ENCODE peak calls at places on chromosomes 3 and 15, in four cellular contexts. X, D, Q and N are unnamed samples.

GRCh38 chr3:136283627-136284026 is 33.5 kb downstream of the PCCB start:
- DNase-seq in Q (no peak), D (no peak), X (no peak), N (no peak)

GRCh38 chr3:32297366-32297765 is 58.9 kb downstream of the CMTM8 start:
- DNase-seq in Q (no peak), X (no peak), D (no peak), N (no peak)

GRCh38 chr3:179949869-179950268 is 86.9 kb downstream of the PEX5L start:
- DNase-seq in X (no peak), D (no peak), Q (no peak), N (no peak)

GRCh38 chr15:99511865-99512632 is 53.7 kb upstream of the MEF2A start:
- DNase-seq in Q (no peak), D (no peak), X (no peak), N (no peak)

GRCh38 chr15:32723171-32723948 is 5.6 kb downstream of the GREM1 start:
- DNase-seq in Q (no peak), X (no peak), D (no peak), N (no peak)

GRCh38 chr15:41928100-41928499 is 34.2 kb upstream of the SPTBN5 start:
- DNase-seq in Q (no peak), D (no peak), X (peak), N (no peak)

GRCh38 chr15:25527118-25527517 is 88.3 kb upstream of the UBE3A start:
- DNase-seq in Q (no peak), D (no peak), X (no peak), N (no peak)

GRCh38 chr3:127822836-127823589 is 698 bp upstream of the MGLL start:
- DNase-seq in Q (no peak), X (no peak), D (peak), N (no peak)

GRCh38 chr3:111864821-111865656 is 6.0 kb downstream of the PHLDB2 start:
- DNase-seq in X (peak), D (no peak), Q (no peak), N (no peak)

GRCh38 chr15:38252481-38253311 is at the start of gene SPRED1:
- DNase-seq in D (peak), X (peak), Q (no peak), N (no peak)

GRCh38 chr15:22251422-22251821 is 171.1 kb downstream of the OR4M2 start:
- DNase-seq in Q (no peak), D (no peak), X (no peak), N (no peak)

GRCh38 chr15:99403597-99403996 is 152.3 kb downstream of the LRRC28 start:
- DNase-seq in X (no peak), Q (no peak), D (no peak), N (no peak)

GRCh38 chr3:137787520-137787919 is 23.4 kb downstream of the SOX14 start:
- DNase-seq in D (no peak), X (no peak), Q (no peak), N (no peak)

GRCh38 chr3:41111011-41111410 is 88.3 kb upstream of the CTNNB1 start:
- DNase-seq in Q (no peak), X (peak), D (no peak), N (no peak)

GRCh38 chr15:51318382-51319150 is 19.8 kb downstream of the CYP19A1 start:
- DNase-seq in X (peak), D (no peak), Q (no peak), N (no peak)

GRCh38 chr3:187044206-187044605 is 95.1 kb downstream of the RPL39L start:
- DNase-seq in X (no peak), D (no peak), Q (no peak), N (no peak)

GRCh38 chr15:39411102-39411989 is 169.5 kb upstream of the THBS1 start:
- DNase-seq in D (no peak), Q (no peak), X (no peak), N (no peak)

DNA sequence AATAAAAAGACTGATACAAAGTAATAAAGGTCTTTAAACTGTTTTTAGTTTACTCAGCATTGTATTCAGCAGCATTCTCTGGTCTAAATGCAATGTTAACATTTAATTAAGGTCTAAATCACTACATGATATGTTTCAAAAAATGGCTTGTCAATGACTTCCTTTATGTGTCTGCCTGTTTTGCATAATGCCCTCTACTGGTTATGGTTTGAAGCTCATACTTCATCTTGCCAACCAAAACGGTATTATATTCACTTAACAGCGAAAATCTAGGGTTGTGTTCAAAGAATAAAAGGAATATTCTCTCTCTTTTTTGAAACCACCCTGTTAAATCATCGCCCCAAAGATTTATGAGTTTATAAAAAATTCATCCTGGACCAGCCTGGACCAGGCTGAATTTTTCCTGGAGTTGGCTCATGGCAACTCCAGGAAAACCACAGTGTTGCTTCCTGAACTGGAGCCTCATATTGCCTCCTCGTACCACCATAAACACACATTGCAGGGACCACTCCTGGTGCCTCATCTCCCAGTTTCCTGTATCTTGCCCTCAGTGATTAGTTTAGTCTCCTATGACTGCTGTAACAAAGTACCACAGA is 6.7 kb upstream of the NCEH1 start:
- DNase-seq in D (no peak), Q (no peak), X (peak), N (peak)
- TF ChIP-seq TCF7L2 in D (no peak), Q (no peak), X (no peak), N (no peak)

DNA sequence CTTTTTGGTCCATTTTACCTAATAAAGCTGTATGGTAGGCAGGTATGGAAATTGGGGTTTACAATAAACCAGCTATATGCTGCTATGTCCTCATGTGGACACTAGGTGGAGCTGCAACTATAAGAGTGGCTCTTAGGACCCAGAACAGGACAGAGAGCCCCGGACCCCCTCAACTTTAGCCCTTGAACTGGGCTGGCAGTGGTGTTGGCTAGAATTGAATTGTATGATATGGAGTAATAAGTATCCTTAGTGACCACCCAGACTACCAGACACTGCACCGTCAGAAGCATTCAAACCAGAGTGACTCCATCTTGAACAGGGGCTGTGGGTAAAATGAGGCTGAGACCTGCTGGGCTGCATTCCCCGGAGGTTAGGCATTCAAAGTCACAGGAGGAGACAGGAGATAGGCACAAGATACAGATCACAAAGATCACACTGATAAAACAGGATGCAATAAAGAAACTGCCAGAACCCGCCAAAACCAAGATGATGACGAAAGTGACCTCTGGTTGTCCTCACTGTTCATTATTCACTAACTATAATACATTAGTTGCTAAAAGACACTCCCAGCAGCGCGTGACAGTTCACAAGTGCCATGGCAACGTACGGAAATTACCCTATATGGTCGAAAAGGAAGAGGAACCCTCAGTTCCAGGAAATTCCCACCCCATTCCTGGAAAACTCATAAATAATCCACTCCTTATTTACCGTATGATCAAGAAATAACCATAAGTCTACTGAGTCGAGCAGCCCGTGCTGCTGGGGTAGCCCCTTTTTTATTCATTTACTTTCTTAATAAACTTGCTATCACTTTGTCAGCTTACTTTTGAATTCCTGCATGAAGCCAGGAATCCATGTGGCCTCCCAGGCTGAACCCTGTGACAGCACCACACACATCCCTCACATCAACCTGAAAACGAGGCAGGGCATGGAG is 68.7 kb upstream of the BLM start:
- DNase-seq in D (peak), Q (no peak), X (peak), N (peak)
- TF ChIP-seq TCF7L2 in D (peak), Q (no peak), X (no peak), N (no peak)

DNA sequence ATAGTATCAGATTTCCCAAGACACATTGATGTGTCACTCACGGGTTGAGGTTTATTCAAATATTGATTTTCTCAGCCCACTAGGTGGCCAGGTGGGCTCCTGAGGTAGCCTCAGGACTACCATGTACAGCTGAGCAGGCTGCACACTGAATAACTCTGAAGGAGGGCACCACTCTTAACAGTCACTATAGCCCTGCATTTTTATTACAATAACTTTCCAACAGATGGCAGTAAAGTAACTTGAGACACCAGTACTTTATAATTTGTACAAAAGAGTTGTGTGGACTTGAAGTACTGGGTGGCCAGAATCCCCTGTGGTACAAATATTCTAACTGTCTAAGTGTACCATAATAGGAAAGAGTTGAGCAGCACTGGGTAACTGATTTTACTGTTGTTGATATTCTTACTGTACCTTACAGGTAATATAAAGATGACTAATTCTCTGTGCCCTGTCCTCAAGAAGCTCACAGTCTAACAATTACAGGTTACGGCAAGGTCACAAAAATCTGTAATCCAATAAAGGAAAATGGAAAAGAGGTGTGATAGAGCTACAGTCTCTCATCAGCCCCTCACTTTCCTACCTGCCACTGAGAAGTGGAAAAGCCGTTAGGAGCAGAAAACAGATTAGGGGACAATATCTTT is 76.0 kb downstream of the ETFA start:
- DNase-seq in Q (peak), X (peak), D (peak), N (peak)
- TF ChIP-seq TCF7L2 in Q (no peak), X (no peak), D (no peak), N (no peak)

DNA sequence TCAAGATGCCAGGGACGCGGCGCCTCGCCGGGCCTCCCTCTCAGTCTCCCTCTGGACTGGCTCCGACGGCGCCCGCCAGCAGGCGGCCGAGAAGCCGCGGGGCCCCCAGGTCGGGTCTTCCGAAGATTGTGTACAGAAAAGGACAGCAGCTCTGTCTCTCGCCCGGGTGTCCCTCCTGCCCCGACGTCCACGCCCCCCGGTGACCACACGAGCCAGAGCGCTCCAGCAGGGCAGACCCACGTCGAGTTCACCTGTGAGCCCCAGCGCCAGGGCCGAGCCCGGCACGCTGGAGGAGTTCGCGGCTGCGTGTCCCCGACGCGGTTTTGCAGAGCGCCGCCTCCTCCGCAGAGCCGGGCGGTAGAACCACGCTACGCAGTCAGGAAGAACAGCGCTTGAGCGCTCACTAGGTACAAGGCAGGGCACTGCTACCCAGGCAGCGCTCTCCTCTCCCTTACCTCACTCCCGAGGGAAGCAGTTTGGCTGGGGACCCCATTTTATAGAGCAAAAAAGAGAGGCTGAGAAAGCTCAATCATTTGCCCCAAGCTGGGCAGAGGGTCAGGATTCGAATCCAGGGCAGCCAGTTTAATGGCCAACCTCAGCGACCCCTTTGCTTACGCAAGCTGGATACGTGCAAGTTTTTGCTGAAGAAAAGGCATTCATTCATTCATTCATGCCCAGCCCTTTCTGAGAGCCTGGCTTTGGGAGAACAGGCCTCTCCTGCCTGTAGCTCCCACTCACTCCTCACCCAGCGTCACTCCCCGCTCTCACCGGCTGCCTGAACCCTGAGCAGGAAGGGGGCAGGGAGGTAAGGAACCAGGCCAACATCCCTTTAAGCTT is 3.0 kb upstream of the TLE3 start:
- DNase-seq in Q (no peak), D (peak), X (peak), N (peak)
- TF ChIP-seq TCF7L2 in Q (no peak), D (no peak), X (no peak), N (no peak)

DNA sequence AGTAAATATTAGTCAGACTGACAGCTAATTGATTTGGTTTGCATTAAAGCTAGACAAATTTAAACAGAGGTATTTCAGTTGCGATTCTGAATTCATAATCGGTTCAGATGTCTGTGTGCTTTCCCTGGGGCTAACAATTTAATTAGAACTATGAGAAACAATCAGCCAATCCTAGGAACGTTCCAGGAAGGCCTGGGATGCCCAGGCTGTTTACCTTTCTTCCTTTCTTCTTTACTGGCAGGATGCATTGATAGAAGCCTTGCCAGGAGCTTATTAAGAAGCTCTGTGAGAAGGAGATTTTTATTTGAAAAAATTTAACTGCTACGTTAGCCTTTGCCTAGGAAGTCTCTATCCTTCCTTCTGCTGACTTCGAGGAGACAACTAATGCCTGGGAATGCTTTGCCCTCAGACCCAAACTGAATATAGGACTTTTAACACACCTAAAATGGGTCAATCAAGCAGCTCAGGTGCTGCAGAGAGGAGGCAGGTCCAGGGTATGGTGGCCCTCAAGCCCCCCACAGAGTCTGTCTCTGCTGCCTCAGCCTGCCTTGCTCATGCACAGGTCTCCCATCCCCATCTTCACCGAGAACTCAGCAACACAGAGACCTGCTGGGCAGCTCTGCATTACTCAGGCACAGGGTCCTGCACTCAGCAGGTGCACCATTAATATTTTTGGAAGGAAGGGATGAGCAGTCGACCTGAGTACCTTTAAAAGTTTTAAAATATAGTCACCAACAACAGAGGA is 48.5 kb downstream of the PCSK6 start:
- DNase-seq in Q (no peak), X (no peak), D (no peak), N (no peak)
- TF ChIP-seq TCF7L2 in Q (peak), X (no peak), D (no peak), N (no peak)

GRCh38 chr3:38960953-38961622 is 90.7 kb downstream of the SCN11A start:
- DNase-seq in D (peak), Q (no peak), X (peak), N (peak)
- TF ChIP-seq TCF7L2 in D (no peak), Q (no peak), X (no peak), N (no peak)

DNA sequence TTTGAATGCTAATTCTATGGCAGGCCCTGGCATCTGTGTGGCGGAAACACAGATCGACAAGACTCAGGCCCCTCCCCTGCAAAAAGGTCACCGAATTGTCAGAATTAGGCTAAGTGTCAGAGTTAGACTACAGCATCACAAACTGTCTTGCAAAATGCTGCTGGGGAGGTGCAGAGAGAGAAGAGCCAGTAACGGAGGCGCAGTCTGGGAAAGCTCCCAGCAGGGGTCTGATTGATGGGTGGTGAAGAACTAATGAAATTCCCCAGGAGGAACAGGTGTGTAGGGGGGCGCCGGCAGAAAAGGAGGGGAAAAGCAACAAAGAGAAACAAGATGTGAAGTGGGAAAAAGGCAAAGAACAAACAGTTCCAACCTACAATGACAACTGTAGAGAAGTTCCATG is 72.7 kb upstream of the TAMM41 start:
- DNase-seq in X (no peak), Q (no peak), D (no peak), N (no peak)
- TF ChIP-seq TCF7L2 in X (no peak), Q (no peak), D (no peak), N (no peak)